ENCODE peak calls at places on chromosomes 12 and 14, in six cellular contexts. One of them, this sample, is unnamed.
A peak's percentile ranks its signal among the peaks of the same experiment; 100 is the strongest.

GRCh38 chr14:68939893-68940613 is 39.0 kb downstream of the ACTN1 start:
- DNase-seq in activated naive CD8-positive, alpha-beta T cell treated with anti-CD3 and anti-CD28 coated beads, Interleukin-2, amount 50 U/mL, for 24 hours: no peak
- DNase-seq in natural killer cell: no peak
- DNase-seq in HS-5: peak; percentile 77
- DNase-seq in activated gamma-delta T cell treated with Interleukin-2 at 50 U/mL for 16 hours: no peak
- DNase-seq in pancreas: peak; percentile 81
- DNase-seq in this sample: peak; percentile 55

GRCh38 chr12:39618701-39619100 is 902 bp downstream of the ABCD2 start:
- DNase-seq in activated gamma-delta T cell treated with Interleukin-2 at 50 U/mL for 16 hours: no peak
- DNase-seq in HS-5: no peak
- DNase-seq in activated naive CD8-positive, alpha-beta T cell treated with anti-CD3 and anti-CD28 coated beads, Interleukin-2, amount 50 U/mL, for 24 hours: no peak
- DNase-seq in natural killer cell: no peak
- DNase-seq in pancreas: no peak
- DNase-seq in this sample: no peak

GRCh38 chr12:98594050-98594853 is 766 bp downstream of the SLC25A3 start:
- DNase-seq in activated naive CD8-positive, alpha-beta T cell treated with anti-CD3 and anti-CD28 coated beads, Interleukin-2, amount 50 U/mL, for 24 hours: no peak
- DNase-seq in activated gamma-delta T cell treated with Interleukin-2 at 50 U/mL for 16 hours: no peak
- DNase-seq in pancreas: peak; percentile 79
- DNase-seq in HS-5: no peak
- DNase-seq in natural killer cell: no peak
- DNase-seq in this sample: peak; percentile 27

GRCh38 chr14:54267172-54267571 is 129.6 kb upstream of the CDKN3 start:
- DNase-seq in pancreas: no peak
- DNase-seq in natural killer cell: no peak
- DNase-seq in activated gamma-delta T cell treated with Interleukin-2 at 50 U/mL for 16 hours: no peak
- DNase-seq in activated naive CD8-positive, alpha-beta T cell treated with anti-CD3 and anti-CD28 coated beads, Interleukin-2, amount 50 U/mL, for 24 hours: no peak
- DNase-seq in HS-5: no peak
- DNase-seq in this sample: no peak

GRCh38 chr14:60722163-60722835 is 1.9 kb downstream of the SIX4 start:
- DNase-seq in activated gamma-delta T cell treated with Interleukin-2 at 50 U/mL for 16 hours: peak; percentile 4
- DNase-seq in pancreas: peak; percentile 79
- DNase-seq in HS-5: no peak
- DNase-seq in activated naive CD8-positive, alpha-beta T cell treated with anti-CD3 and anti-CD28 coated beads, Interleukin-2, amount 50 U/mL, for 24 hours: peak; percentile 30
- DNase-seq in natural killer cell: no peak
- DNase-seq in this sample: peak; percentile 36

GRCh38 chr12:104957388-104958008 is 592 bp downstream of the SLC41A2 start:
- DNase-seq in HS-5: no peak
- DNase-seq in pancreas: no peak
- DNase-seq in activated naive CD8-positive, alpha-beta T cell treated with anti-CD3 and anti-CD28 coated beads, Interleukin-2, amount 50 U/mL, for 24 hours: peak; percentile 30
- DNase-seq in natural killer cell: no peak
- DNase-seq in activated gamma-delta T cell treated with Interleukin-2 at 50 U/mL for 16 hours: peak; percentile 27
- DNase-seq in this sample: no peak

GRCh38 chr12:70722584-70723343 is 85.5 kb upstream of the PTPRB start:
- DNase-seq in HS-5: no peak
- DNase-seq in activated naive CD8-positive, alpha-beta T cell treated with anti-CD3 and anti-CD28 coated beads, Interleukin-2, amount 50 U/mL, for 24 hours: no peak
- DNase-seq in activated gamma-delta T cell treated with Interleukin-2 at 50 U/mL for 16 hours: no peak
- DNase-seq in natural killer cell: no peak
- DNase-seq in pancreas: no peak
- DNase-seq in this sample: no peak

GRCh38 chr12:105292705-105293104 is 37.8 kb upstream of the C12orf75 start:
- DNase-seq in HS-5: no peak
- DNase-seq in activated gamma-delta T cell treated with Interleukin-2 at 50 U/mL for 16 hours: no peak
- DNase-seq in natural killer cell: no peak
- DNase-seq in pancreas: no peak
- DNase-seq in activated naive CD8-positive, alpha-beta T cell treated with anti-CD3 and anti-CD28 coated beads, Interleukin-2, amount 50 U/mL, for 24 hours: no peak
- DNase-seq in this sample: no peak

GRCh38 chr12:97016163-97016562 is 109.1 kb downstream of the NEDD1 start:
- DNase-seq in pancreas: no peak
- DNase-seq in HS-5: no peak
- DNase-seq in natural killer cell: no peak
- DNase-seq in activated gamma-delta T cell treated with Interleukin-2 at 50 U/mL for 16 hours: no peak
- DNase-seq in activated naive CD8-positive, alpha-beta T cell treated with anti-CD3 and anti-CD28 coated beads, Interleukin-2, amount 50 U/mL, for 24 hours: no peak
- DNase-seq in this sample: no peak

GRCh38 chr14:30798961-30799360 is 75.4 kb upstream of the COCH start:
- DNase-seq in HS-5: no peak
- DNase-seq in activated naive CD8-positive, alpha-beta T cell treated with anti-CD3 and anti-CD28 coated beads, Interleukin-2, amount 50 U/mL, for 24 hours: no peak
- DNase-seq in natural killer cell: no peak
- DNase-seq in activated gamma-delta T cell treated with Interleukin-2 at 50 U/mL for 16 hours: no peak
- DNase-seq in pancreas: no peak
- DNase-seq in this sample: no peak

GRCh38 chr14:65496178-65496993 is 83.9 kb downstream of the FUT8 start:
- DNase-seq in activated naive CD8-positive, alpha-beta T cell treated with anti-CD3 and anti-CD28 coated beads, Interleukin-2, amount 50 U/mL, for 24 hours: no peak
- DNase-seq in HS-5: no peak
- DNase-seq in pancreas: no peak
- DNase-seq in natural killer cell: no peak
- DNase-seq in activated gamma-delta T cell treated with Interleukin-2 at 50 U/mL for 16 hours: no peak
- DNase-seq in this sample: no peak

GRCh38 chr14:65658202-65658601 is 245.7 kb downstream of the FUT8 start:
- DNase-seq in natural killer cell: no peak
- DNase-seq in pancreas: no peak
- DNase-seq in HS-5: peak; percentile 23
- DNase-seq in activated naive CD8-positive, alpha-beta T cell treated with anti-CD3 and anti-CD28 coated beads, Interleukin-2, amount 50 U/mL, for 24 hours: no peak
- DNase-seq in activated gamma-delta T cell treated with Interleukin-2 at 50 U/mL for 16 hours: no peak
- DNase-seq in this sample: no peak

GRCh38 chr12:52975820-52976573 is 27.1 kb downstream of the KRT18 start:
- DNase-seq in activated naive CD8-positive, alpha-beta T cell treated with anti-CD3 and anti-CD28 coated beads, Interleukin-2, amount 50 U/mL, for 24 hours: no peak
- DNase-seq in natural killer cell: no peak
- DNase-seq in pancreas: no peak
- DNase-seq in activated gamma-delta T cell treated with Interleukin-2 at 50 U/mL for 16 hours: no peak
- DNase-seq in HS-5: no peak
- DNase-seq in this sample: no peak

GRCh38 chr12:88733003-88733402 is 152.7 kb upstream of the KITLG start:
- DNase-seq in natural killer cell: no peak
- DNase-seq in activated naive CD8-positive, alpha-beta T cell treated with anti-CD3 and anti-CD28 coated beads, Interleukin-2, amount 50 U/mL, for 24 hours: no peak
- DNase-seq in pancreas: no peak
- DNase-seq in activated gamma-delta T cell treated with Interleukin-2 at 50 U/mL for 16 hours: no peak
- DNase-seq in HS-5: no peak
- DNase-seq in this sample: no peak

GRCh38 chr14:74952195-74952665 is 3.2 kb downstream of the PGF start:
- DNase-seq in pancreas: no peak
- DNase-seq in HS-5: no peak
- DNase-seq in activated gamma-delta T cell treated with Interleukin-2 at 50 U/mL for 16 hours: no peak
- DNase-seq in natural killer cell: no peak
- DNase-seq in activated naive CD8-positive, alpha-beta T cell treated with anti-CD3 and anti-CD28 coated beads, Interleukin-2, amount 50 U/mL, for 24 hours: no peak
- DNase-seq in this sample: no peak

GRCh38 chr12:80151131-80151530 is 51.8 kb downstream of the OTOGL start:
- DNase-seq in activated gamma-delta T cell treated with Interleukin-2 at 50 U/mL for 16 hours: no peak
- DNase-seq in activated naive CD8-positive, alpha-beta T cell treated with anti-CD3 and anti-CD28 coated beads, Interleukin-2, amount 50 U/mL, for 24 hours: no peak
- DNase-seq in HS-5: no peak
- DNase-seq in natural killer cell: no peak
- DNase-seq in pancreas: no peak
- DNase-seq in this sample: no peak

GRCh38 chr12:46744256-46744655 is 81.5 kb downstream of the SLC38A4 start:
- DNase-seq in activated gamma-delta T cell treated with Interleukin-2 at 50 U/mL for 16 hours: no peak
- DNase-seq in pancreas: no peak
- DNase-seq in HS-5: no peak
- DNase-seq in natural killer cell: no peak
- DNase-seq in activated naive CD8-positive, alpha-beta T cell treated with anti-CD3 and anti-CD28 coated beads, Interleukin-2, amount 50 U/mL, for 24 hours: no peak
- DNase-seq in this sample: no peak

GRCh38 chr12:101173197-101173749 is 36.8 kb downstream of the SLC5A8 start:
- DNase-seq in pancreas: peak; percentile 41
- DNase-seq in natural killer cell: no peak
- DNase-seq in activated gamma-delta T cell treated with Interleukin-2 at 50 U/mL for 16 hours: no peak
- DNase-seq in activated naive CD8-positive, alpha-beta T cell treated with anti-CD3 and anti-CD28 coated beads, Interleukin-2, amount 50 U/mL, for 24 hours: no peak
- DNase-seq in HS-5: no peak
- DNase-seq in this sample: no peak

GRCh38 chr14:50082308-50082742 is 34.0 kb downstream of the VCPKMT start:
- DNase-seq in activated gamma-delta T cell treated with Interleukin-2 at 50 U/mL for 16 hours: peak; percentile 51
- DNase-seq in activated naive CD8-positive, alpha-beta T cell treated with anti-CD3 and anti-CD28 coated beads, Interleukin-2, amount 50 U/mL, for 24 hours: peak; percentile 62
- DNase-seq in HS-5: no peak
- DNase-seq in pancreas: no peak
- DNase-seq in natural killer cell: peak; percentile 58
- DNase-seq in this sample: no peak

GRCh38 chr12:81627336-81628189 is 131.6 kb downstream of the PPFIA2 start:
- DNase-seq in activated naive CD8-positive, alpha-beta T cell treated with anti-CD3 and anti-CD28 coated beads, Interleukin-2, amount 50 U/mL, for 24 hours: no peak
- DNase-seq in natural killer cell: no peak
- DNase-seq in pancreas: no peak
- DNase-seq in HS-5: peak; percentile 32
- DNase-seq in activated gamma-delta T cell treated with Interleukin-2 at 50 U/mL for 16 hours: no peak
- DNase-seq in this sample: peak; percentile 11

GRCh38 chr14:71103662-71104484 is 196.6 kb downstream of the PCNX1 start:
- DNase-seq in activated gamma-delta T cell treated with Interleukin-2 at 50 U/mL for 16 hours: no peak
- DNase-seq in natural killer cell: no peak
- DNase-seq in activated naive CD8-positive, alpha-beta T cell treated with anti-CD3 and anti-CD28 coated beads, Interleukin-2, amount 50 U/mL, for 24 hours: no peak
- DNase-seq in HS-5: no peak
- DNase-seq in pancreas: no peak
- DNase-seq in this sample: peak; percentile 8

GRCh38 chr12:121214855-121215745 is 5.2 kb downstream of the P2RX4 start:
- DNase-seq in pancreas: no peak
- DNase-seq in activated naive CD8-positive, alpha-beta T cell treated with anti-CD3 and anti-CD28 coated beads, Interleukin-2, amount 50 U/mL, for 24 hours: no peak
- DNase-seq in activated gamma-delta T cell treated with Interleukin-2 at 50 U/mL for 16 hours: no peak
- DNase-seq in HS-5: peak; percentile 89
- DNase-seq in natural killer cell: no peak
- DNase-seq in this sample: no peak

GRCh38 chr14:30966415-30967363 is 58.8 kb upstream of the AP4S1 start:
- DNase-seq in HS-5: no peak
- DNase-seq in activated naive CD8-positive, alpha-beta T cell treated with anti-CD3 and anti-CD28 coated beads, Interleukin-2, amount 50 U/mL, for 24 hours: no peak
- DNase-seq in pancreas: no peak
- DNase-seq in natural killer cell: no peak
- DNase-seq in activated gamma-delta T cell treated with Interleukin-2 at 50 U/mL for 16 hours: no peak
- DNase-seq in this sample: no peak

GRCh38 chr14:85301506-85301905 is 228.4 kb upstream of the FLRT2 start:
- DNase-seq in pancreas: no peak
- DNase-seq in activated naive CD8-positive, alpha-beta T cell treated with anti-CD3 and anti-CD28 coated beads, Interleukin-2, amount 50 U/mL, for 24 hours: no peak
- DNase-seq in HS-5: no peak
- DNase-seq in natural killer cell: no peak
- DNase-seq in activated gamma-delta T cell treated with Interleukin-2 at 50 U/mL for 16 hours: no peak
- DNase-seq in this sample: no peak

GRCh38 chr14:55120466-55121144 is 8.4 kb upstream of the LGALS3 start:
- DNase-seq in natural killer cell: no peak
- DNase-seq in activated gamma-delta T cell treated with Interleukin-2 at 50 U/mL for 16 hours: no peak
- DNase-seq in HS-5: no peak
- DNase-seq in activated naive CD8-positive, alpha-beta T cell treated with anti-CD3 and anti-CD28 coated beads, Interleukin-2, amount 50 U/mL, for 24 hours: no peak
- DNase-seq in pancreas: no peak
- DNase-seq in this sample: no peak

GRCh38 chr14:104420990-104421389 is 158.6 kb upstream of the C14orf180 start:
- DNase-seq in activated naive CD8-positive, alpha-beta T cell treated with anti-CD3 and anti-CD28 coated beads, Interleukin-2, amount 50 U/mL, for 24 hours: no peak
- DNase-seq in natural killer cell: no peak
- DNase-seq in pancreas: no peak
- DNase-seq in HS-5: no peak
- DNase-seq in activated gamma-delta T cell treated with Interleukin-2 at 50 U/mL for 16 hours: no peak
- DNase-seq in this sample: no peak

GRCh38 chr12:18805516-18806248 is 67.8 kb downstream of the CAPZA3 start:
- DNase-seq in pancreas: no peak
- DNase-seq in activated naive CD8-positive, alpha-beta T cell treated with anti-CD3 and anti-CD28 coated beads, Interleukin-2, amount 50 U/mL, for 24 hours: no peak
- DNase-seq in activated gamma-delta T cell treated with Interleukin-2 at 50 U/mL for 16 hours: no peak
- DNase-seq in HS-5: no peak
- DNase-seq in natural killer cell: no peak
- DNase-seq in this sample: no peak

GRCh38 chr14:58299665-58300202 is 1.4 kb downstream of the ARID4A start:
- DNase-seq in natural killer cell: no peak
- DNase-seq in activated naive CD8-positive, alpha-beta T cell treated with anti-CD3 and anti-CD28 coated beads, Interleukin-2, amount 50 U/mL, for 24 hours: peak; percentile 14
- DNase-seq in HS-5: no peak
- DNase-seq in activated gamma-delta T cell treated with Interleukin-2 at 50 U/mL for 16 hours: no peak
- DNase-seq in pancreas: no peak
- DNase-seq in this sample: peak; percentile 28

This sample was measured in prostate gland.